ENCODE peak calls at places on chromosomes 12 and 14, in ten cellular contexts. I, M, V, C, Q, A, H, N, D and S are unnamed samples.

GRCh38 chr14:105430535-105430934 is 10.9 kb downstream of the MTA1 start:
- DNase-seq in M (no peak), H (no peak), Q (peak; percentile 68), N (no peak), I (no peak), V (no peak), D (peak; percentile 18), A (peak; percentile 74), C (no peak), S (no peak)

GRCh38 chr12:62646566-62646965 is 179.9 kb downstream of the MON2 start:
- DNase-seq in N (no peak), I (no peak), V (no peak), M (no peak), C (no peak), D (no peak), Q (no peak), A (no peak), H (no peak), S (no peak)

GRCh38 chr12:54215990-54216579 is 27.3 kb upstream of the SMUG1 start:
- DNase-seq in Q (peak; percentile 24), I (no peak), V (peak; percentile 21), D (no peak), M (peak; percentile 68), H (no peak), N (peak; percentile 48), A (no peak), C (no peak), S (no peak)

GRCh38 chr12:46468159-46468558 is 95.6 kb upstream of the SLC38A2 start:
- DNase-seq in V (peak; percentile 32), M (no peak), D (no peak), N (peak; percentile 48), A (no peak), I (no peak), H (no peak), C (no peak), Q (no peak), S (peak; percentile 31)

GRCh38 chr12:29088611-29089219 is 60.4 kb upstream of the FAR2 start:
- DNase-seq in M (no peak), Q (no peak), V (no peak), N (no peak), I (no peak), H (peak; percentile 8), C (no peak), D (no peak), A (no peak), S (no peak)

GRCh38 chr12:52190860-52191729 is 719 bp downstream of the KRT80 start:
- DNase-seq in C (no peak), I (no peak), D (no peak), H (no peak), Q (peak; percentile 69), N (no peak), V (no peak), A (no peak), M (peak; percentile 77), S (no peak)

GRCh38 chr12:8556748-8557147 is 16.0 kb upstream of the CLEC4E start:
- DNase-seq in H (no peak), N (no peak), Q (no peak), C (no peak), I (no peak), M (no peak), D (no peak), V (no peak), A (no peak), S (no peak)

GRCh38 chr12:22733756-22734155 is 108.8 kb downstream of the ETNK1 start:
- DNase-seq in V (no peak), M (no peak), D (no peak), N (no peak), I (no peak), A (no peak), C (no peak), H (no peak), Q (no peak), S (no peak)

GRCh38 chr14:92958373-92959188 is 35.6 kb downstream of the CHGA start:
- DNase-seq in N (no peak), H (no peak), C (no peak), Q (no peak), A (no peak), I (no peak), M (no peak), D (no peak), V (no peak), S (no peak)

GRCh38 chr14:105493921-105494605 is 3.0 kb downstream of the TEDC1 start:
- DNase-seq in A (no peak), Q (no peak), M (no peak), V (no peak), N (peak; percentile 22), H (no peak), D (no peak), C (no peak), I (no peak), S (peak; percentile 22)

GRCh38 chr14:101810897-101811620 is 49.5 kb downstream of the PPP2R5C start:
- DNase-seq in I (no peak), H (no peak), V (no peak), C (no peak), M (no peak), D (no peak), Q (no peak), N (no peak), A (no peak), S (no peak)